ENCODE peak calls at places on chromosomes 5 and 9, in eight cellular contexts. One of them, this sample, is unnamed.

GRCh38 chr9:112785981-112786380 is 35.4 kb downstream of the SNX30 start:
- DNase-seq in left ventricle myocardium inferior: no peak
- DNase-seq in HCT116: no peak
- DNase-seq in astrocyte: no peak
- DNase-seq in coronary artery: no peak
- DNase-seq in AG10803: no peak
- DNase-seq in uterus: no peak
- DNase-seq in A549: no peak
- DNase-seq in this sample: no peak

GRCh38 chr5:164818440-164818839 is 1313.0 kb downstream of the MAT2B start:
- DNase-seq in left ventricle myocardium inferior: no peak
- DNase-seq in HCT116: no peak
- DNase-seq in astrocyte: no peak
- DNase-seq in coronary artery: no peak
- DNase-seq in AG10803: no peak
- DNase-seq in uterus: no peak
- DNase-seq in A549: no peak
- DNase-seq in this sample: no peak

GRCh38 chr5:160511280-160511929 is 89.8 kb downstream of the PTTG1 start:
- DNase-seq in left ventricle myocardium inferior: no peak
- DNase-seq in HCT116: no peak
- DNase-seq in astrocyte: no peak
- DNase-seq in coronary artery: no peak
- DNase-seq in AG10803: no peak
- DNase-seq in uterus: no peak
- DNase-seq in A549: no peak
- DNase-seq in this sample: no peak

GRCh38 chr9:86036555-86036954 is 62.8 kb downstream of the GOLM1 start:
- DNase-seq in left ventricle myocardium inferior: no peak
- DNase-seq in HCT116: no peak
- DNase-seq in astrocyte: no peak
- DNase-seq in coronary artery: no peak
- DNase-seq in AG10803: no peak
- DNase-seq in uterus: no peak
- DNase-seq in A549: no peak
- DNase-seq in this sample: no peak

GRCh38 chr5:161093105-161093504 is 241.1 kb upstream of the ATP10B start:
- DNase-seq in left ventricle myocardium inferior: no peak
- DNase-seq in HCT116: no peak
- DNase-seq in astrocyte: peak
- DNase-seq in coronary artery: no peak
- DNase-seq in AG10803: peak
- DNase-seq in uterus: no peak
- DNase-seq in A549: no peak
- DNase-seq in this sample: no peak

GRCh38 chr9:86500667-86501435 is 146.6 kb upstream of the TUT7 start:
- DNase-seq in left ventricle myocardium inferior: no peak
- DNase-seq in HCT116: no peak
- DNase-seq in astrocyte: peak
- DNase-seq in coronary artery: no peak
- DNase-seq in AG10803: peak
- DNase-seq in uterus: no peak
- DNase-seq in A549: peak
- DNase-seq in this sample: peak

GRCh38 chr5:144040615-144041394 is 129.7 kb downstream of the YIPF5 start:
- DNase-seq in left ventricle myocardium inferior: no peak
- DNase-seq in HCT116: no peak
- DNase-seq in astrocyte: no peak
- DNase-seq in coronary artery: no peak
- DNase-seq in AG10803: peak
- DNase-seq in uterus: no peak
- DNase-seq in A549: no peak
- DNase-seq in this sample: peak

GRCh38 chr9:546797-547223 is 294.7 kb upstream of the DMRT1 start:
- DNase-seq in left ventricle myocardium inferior: no peak
- DNase-seq in HCT116: no peak
- DNase-seq in astrocyte: peak
- DNase-seq in coronary artery: no peak
- DNase-seq in AG10803: no peak
- DNase-seq in uterus: peak
- DNase-seq in A549: peak
- DNase-seq in this sample: no peak

GRCh38 chr9:136629879-136630661 is 32.6 kb upstream of the EGFL7 start:
- DNase-seq in left ventricle myocardium inferior: peak
- DNase-seq in HCT116: no peak
- DNase-seq in astrocyte: no peak
- DNase-seq in coronary artery: no peak
- DNase-seq in AG10803: peak
- DNase-seq in uterus: peak
- DNase-seq in A549: no peak
- DNase-seq in this sample: no peak

GRCh38 chr5:151234476-151235238 is 10.8 kb upstream of the CCDC69 start:
- DNase-seq in left ventricle myocardium inferior: peak
- DNase-seq in HCT116: no peak
- DNase-seq in astrocyte: peak
- DNase-seq in coronary artery: no peak
- DNase-seq in AG10803: peak
- DNase-seq in uterus: peak
- DNase-seq in A549: peak
- DNase-seq in this sample: peak
- H3K4me3 ChIP-seq in left ventricle myocardium inferior: peak
- H3K4me3 ChIP-seq in HCT116: no peak
- H3K4me3 ChIP-seq in astrocyte: no peak
- H3K4me3 ChIP-seq in coronary artery: peak
- H3K4me3 ChIP-seq in AG10803: no peak
- H3K4me3 ChIP-seq in uterus: peak
- H3K4me3 ChIP-seq in A549: no peak
- H3K4me3 ChIP-seq in this sample: no peak

GRCh38 chr5:36908544-36909260 is 32.1 kb downstream of the NIPBL start:
- DNase-seq in left ventricle myocardium inferior: no peak
- DNase-seq in HCT116: no peak
- DNase-seq in astrocyte: no peak
- DNase-seq in coronary artery: no peak
- DNase-seq in AG10803: no peak
- DNase-seq in uterus: no peak
- DNase-seq in A549: no peak
- DNase-seq in this sample: no peak
- TF ChIP-seq CTCF in left ventricle myocardium inferior: no peak
- TF ChIP-seq CTCF in HCT116: no peak
- TF ChIP-seq CTCF in astrocyte: no peak
- TF ChIP-seq CTCF in coronary artery: no peak
- TF ChIP-seq CTCF in AG10803: no peak
- TF ChIP-seq CTCF in uterus: no peak
- TF ChIP-seq CTCF in A549: no peak
- TF ChIP-seq CTCF in this sample: no peak

GRCh38 chr5:98929982-98930355 is 1.2 kb upstream of the CHD1 start:
- DNase-seq in left ventricle myocardium inferior: no peak
- DNase-seq in HCT116: no peak
- DNase-seq in astrocyte: no peak
- DNase-seq in coronary artery: no peak
- DNase-seq in AG10803: no peak
- DNase-seq in uterus: no peak
- DNase-seq in A549: peak
- DNase-seq in this sample: no peak

GRCh38 chr5:98927988-98928801 is 612 bp downstream of the CHD1 start:
- DNase-seq in left ventricle myocardium inferior: peak
- DNase-seq in HCT116: no peak
- DNase-seq in astrocyte: peak
- DNase-seq in coronary artery: peak
- DNase-seq in AG10803: peak
- DNase-seq in uterus: peak
- DNase-seq in A549: peak
- DNase-seq in this sample: no peak

GRCh38 chr5:98928802-98929122 is at the start of gene CHD1:
- DNase-seq in left ventricle myocardium inferior: peak
- DNase-seq in HCT116: peak
- DNase-seq in astrocyte: peak
- DNase-seq in coronary artery: peak
- DNase-seq in AG10803: peak
- DNase-seq in uterus: peak
- DNase-seq in A549: peak
- DNase-seq in this sample: peak

GRCh38 chr5:98929123-98929981 is 545 bp upstream of the CHD1 start:
- DNase-seq in left ventricle myocardium inferior: peak
- DNase-seq in HCT116: peak
- DNase-seq in astrocyte: peak
- DNase-seq in coronary artery: peak
- DNase-seq in AG10803: peak
- DNase-seq in uterus: peak
- DNase-seq in A549: peak
- DNase-seq in this sample: peak

DNA sequence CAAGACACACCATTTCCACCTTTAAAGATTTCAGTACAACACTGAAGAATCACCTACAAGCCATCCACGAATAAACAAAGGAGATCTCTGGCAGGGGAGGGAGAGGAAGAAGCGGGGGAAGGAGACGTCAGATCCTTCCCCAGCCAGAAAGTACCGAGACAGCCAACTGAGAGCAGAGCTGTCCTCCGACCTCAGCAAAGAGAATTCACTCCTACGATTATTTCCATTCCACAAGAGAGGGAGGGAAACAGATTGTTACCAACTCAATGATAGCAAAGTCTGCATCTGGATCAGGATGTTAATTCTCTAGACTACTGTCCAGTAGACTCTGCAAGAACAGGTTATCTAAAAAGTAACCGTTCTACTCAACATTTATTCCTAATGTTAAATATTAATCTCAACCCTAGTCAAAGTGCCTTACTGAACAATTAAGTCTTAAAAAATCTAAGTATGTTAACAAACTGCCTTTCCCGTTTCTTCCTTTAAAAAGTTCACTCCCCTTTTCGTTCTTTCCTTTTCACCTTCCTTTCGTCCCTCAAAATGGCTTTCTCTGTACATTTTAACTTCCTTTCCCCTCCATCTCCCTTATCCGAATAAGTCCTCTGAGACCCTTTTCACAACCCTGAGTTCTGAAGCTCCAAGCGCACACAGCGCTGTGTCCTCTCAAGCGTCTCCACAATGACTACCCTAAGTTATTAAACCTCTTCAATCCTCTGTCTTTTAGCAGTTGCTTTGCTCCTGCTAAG is 1.4 kb downstream of the CHD1 start:
- DNase-seq in left ventricle myocardium inferior: peak
- DNase-seq in HCT116: no peak
- DNase-seq in astrocyte: peak
- DNase-seq in coronary artery: no peak
- DNase-seq in AG10803: peak
- DNase-seq in uterus: peak
- DNase-seq in A549: peak
- DNase-seq in this sample: no peak
- H3K4me3 ChIP-seq in left ventricle myocardium inferior: peak
- H3K4me3 ChIP-seq in HCT116: peak
- H3K4me3 ChIP-seq in astrocyte: peak
- H3K4me3 ChIP-seq in coronary artery: peak
- H3K4me3 ChIP-seq in AG10803: peak
- H3K4me3 ChIP-seq in uterus: peak
- H3K4me3 ChIP-seq in A549: peak
- H3K4me3 ChIP-seq in this sample: peak

DNA sequence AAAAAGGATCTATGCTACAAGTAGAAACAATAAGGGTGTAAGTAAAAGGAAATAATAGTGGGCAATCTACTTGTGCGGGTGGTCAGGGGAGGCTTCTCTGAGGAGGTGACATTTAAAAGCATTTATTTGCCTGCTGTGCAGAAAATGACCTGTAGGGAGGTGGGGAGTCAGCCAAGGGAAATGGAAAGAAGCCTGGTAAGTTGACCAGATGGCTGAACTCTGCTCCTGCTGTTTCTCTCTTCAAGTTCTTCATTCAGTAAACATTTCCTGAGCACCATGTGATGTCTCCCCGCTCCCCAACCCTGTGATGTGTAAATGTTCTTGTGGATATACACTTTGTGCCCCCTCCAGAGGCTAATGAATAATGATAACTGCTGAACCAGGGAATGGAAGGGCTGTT is 9.9 kb upstream of the SPIN1 start:
- DNase-seq in left ventricle myocardium inferior: no peak
- DNase-seq in HCT116: no peak
- DNase-seq in astrocyte: no peak
- DNase-seq in coronary artery: no peak
- DNase-seq in AG10803: no peak
- DNase-seq in uterus: no peak
- DNase-seq in A549: peak
- DNase-seq in this sample: no peak
- TF ChIP-seq CTCF in left ventricle myocardium inferior: no peak
- TF ChIP-seq CTCF in HCT116: peak
- TF ChIP-seq CTCF in astrocyte: no peak
- TF ChIP-seq CTCF in coronary artery: no peak
- TF ChIP-seq CTCF in AG10803: peak
- TF ChIP-seq CTCF in uterus: no peak
- TF ChIP-seq CTCF in A549: no peak
- TF ChIP-seq CTCF in this sample: peak

GRCh38 chr5:39422036-39422606 is 2.7 kb downstream of the DAB2 start:
- DNase-seq in left ventricle myocardium inferior: no peak
- DNase-seq in HCT116: no peak
- DNase-seq in astrocyte: no peak
- DNase-seq in coronary artery: no peak
- DNase-seq in AG10803: no peak
- DNase-seq in uterus: no peak
- DNase-seq in A549: no peak
- DNase-seq in this sample: no peak
- H3K4me3 ChIP-seq in left ventricle myocardium inferior: peak
- H3K4me3 ChIP-seq in HCT116: no peak
- H3K4me3 ChIP-seq in astrocyte: peak
- H3K4me3 ChIP-seq in coronary artery: peak
- H3K4me3 ChIP-seq in AG10803: peak
- H3K4me3 ChIP-seq in uterus: no peak
- H3K4me3 ChIP-seq in A549: no peak
- H3K4me3 ChIP-seq in this sample: peak

GRCh38 chr5:167967494-167968180 is 323.8 kb upstream of the WWC1 start:
- DNase-seq in left ventricle myocardium inferior: no peak
- DNase-seq in HCT116: no peak
- DNase-seq in astrocyte: peak
- DNase-seq in coronary artery: no peak
- DNase-seq in AG10803: peak
- DNase-seq in uterus: no peak
- DNase-seq in A549: no peak
- DNase-seq in this sample: no peak

GRCh38 chr5:167968784-167969183 is 322.7 kb upstream of the WWC1 start:
- DNase-seq in left ventricle myocardium inferior: no peak
- DNase-seq in HCT116: no peak
- DNase-seq in astrocyte: peak
- DNase-seq in coronary artery: no peak
- DNase-seq in AG10803: no peak
- DNase-seq in uterus: no peak
- DNase-seq in A549: no peak
- DNase-seq in this sample: no peak

GRCh38 chr5:167973126-167973525 is 318.3 kb upstream of the WWC1 start:
- DNase-seq in left ventricle myocardium inferior: no peak
- DNase-seq in HCT116: no peak
- DNase-seq in astrocyte: no peak
- DNase-seq in coronary artery: no peak
- DNase-seq in AG10803: no peak
- DNase-seq in uterus: no peak
- DNase-seq in A549: no peak
- DNase-seq in this sample: no peak

GRCh38 chr5:167971706-167972105 is 319.7 kb upstream of the WWC1 start:
- DNase-seq in left ventricle myocardium inferior: no peak
- DNase-seq in HCT116: no peak
- DNase-seq in astrocyte: no peak
- DNase-seq in coronary artery: no peak
- DNase-seq in AG10803: no peak
- DNase-seq in uterus: no peak
- DNase-seq in A549: no peak
- DNase-seq in this sample: no peak

GRCh38 chr5:167970002-167970401 is 321.4 kb upstream of the WWC1 start:
- DNase-seq in left ventricle myocardium inferior: no peak
- DNase-seq in HCT116: no peak
- DNase-seq in astrocyte: peak
- DNase-seq in coronary artery: no peak
- DNase-seq in AG10803: peak
- DNase-seq in uterus: no peak
- DNase-seq in A549: no peak
- DNase-seq in this sample: no peak
- TF ChIP-seq CTCF in left ventricle myocardium inferior: no peak
- TF ChIP-seq CTCF in HCT116: no peak
- TF ChIP-seq CTCF in astrocyte: no peak
- TF ChIP-seq CTCF in coronary artery: no peak
- TF ChIP-seq CTCF in AG10803: peak
- TF ChIP-seq CTCF in uterus: no peak
- TF ChIP-seq CTCF in A549: no peak
- TF ChIP-seq CTCF in this sample: no peak

This sample was measured in HFF-Myc.